ENCODE peak calls at places on chromosomes 4 and X, in ten cellular contexts. V, F, K, M, Y, N, L, G, W and T are unnamed samples.

GRCh38 chrX:112760697-112761096 is 79.9 kb downstream of the AMOT start:
- DNase-seq in W (no peak), Y (no peak), N (no peak), K (no peak), L (no peak), V (no peak), G (no peak), M (no peak), F (peak), T (no peak)

GRCh38 chr4:87353592-87353991 is 30.9 kb upstream of the HSD17B13 start:
- DNase-seq in M (peak), W (peak), G (no peak), N (peak), K (peak), L (peak), V (peak), F (peak), Y (no peak), T (no peak)

GRCh38 chr4:160127211-160127610 is 1024.3 kb downstream of the RAPGEF2 start:
- DNase-seq in F (no peak), V (no peak), Y (no peak), N (no peak), G (no peak), M (no peak), W (no peak), K (no peak), L (no peak), T (no peak)

GRCh38 chrX:154123241-154124219 is 20.5 kb upstream of the OPN1LW start:
- DNase-seq in W (no peak), N (no peak), G (no peak), Y (no peak), V (no peak), M (no peak), L (peak), F (no peak), K (no peak), T (no peak)

GRCh38 chr4:78776729-78777555 is 792 bp downstream of the BMP2K start:
- DNase-seq in M (peak), V (peak), Y (peak), F (peak), K (no peak), W (peak), N (peak), L (peak), G (peak), T (peak)

GRCh38 chr4:94714360-94714759 is 43.4 kb upstream of the BMPR1B start:
- DNase-seq in N (no peak), L (no peak), W (no peak), M (no peak), K (no peak), V (no peak), Y (no peak), G (no peak), F (peak), T (no peak)

GRCh38 chr4:170849969-170850368 is 760.2 kb upstream of the AADAT start:
- DNase-seq in Y (no peak), W (no peak), K (no peak), G (no peak), F (no peak), L (no peak), V (no peak), N (no peak), M (no peak), T (no peak)

GRCh38 chr4:105972946-105973621 is 77.8 kb downstream of the NPNT start:
- DNase-seq in W (no peak), M (no peak), K (no peak), N (no peak), G (no peak), V (no peak), Y (no peak), L (no peak), F (no peak), T (no peak)

GRCh38 chr4:123849495-123849894 is 452.9 kb downstream of the SPRY1 start:
- DNase-seq in V (no peak), M (no peak), F (no peak), Y (no peak), L (no peak), G (no peak), K (no peak), N (no peak), W (no peak), T (no peak)

GRCh38 chrX:13101439-13102139 is 57.2 kb upstream of the FAM9C start:
- DNase-seq in Y (no peak), W (peak), K (no peak), L (peak), M (peak), F (peak), V (peak), N (peak), G (no peak), T (no peak)

GRCh38 chr4:8907596-8908205 is 36.1 kb upstream of the HMX1 start:
- DNase-seq in L (no peak), G (no peak), V (no peak), W (peak), F (no peak), M (peak), Y (no peak), K (no peak), N (no peak), T (no peak)

GRCh38 chrX:115018040-115018647 is 728 bp upstream of the IL13RA2 start:
- DNase-seq in W (no peak), N (no peak), K (no peak), L (no peak), M (no peak), Y (no peak), V (no peak), F (peak), G (no peak), T (no peak)

GRCh38 chr4:119315036-119315435 is 6.9 kb downstream of the FABP2 start:
- DNase-seq in W (no peak), K (no peak), N (no peak), F (peak), G (no peak), M (no peak), V (no peak), Y (no peak), L (peak), T (no peak)

GRCh38 chr4:1245481-1246051 is 3.4 kb downstream of the CTBP1 start:
- DNase-seq in G (no peak), W (peak), L (no peak), N (no peak), M (peak), V (no peak), Y (no peak), F (no peak), K (no peak), T (no peak)

GRCh38 chrX:20947411-20947912 is 426.8 kb upstream of the CNKSR2 start:
- DNase-seq in Y (no peak), F (no peak), G (no peak), N (no peak), V (no peak), L (no peak), W (no peak), M (peak), K (no peak), T (no peak)

GRCh38 chrX:6313356-6313755 is 84.7 kb upstream of the NLGN4X start:
- DNase-seq in M (no peak), L (no peak), K (no peak), F (no peak), N (no peak), W (no peak), Y (no peak), G (no peak), V (no peak), T (no peak)

GRCh38 chr4:8353912-8354453 is 84.4 kb downstream of the HTRA3 start:
- DNase-seq in G (no peak), M (peak), V (no peak), W (peak), N (no peak), F (peak), L (peak), Y (no peak), K (no peak), T (no peak)

GRCh38 chr4:97081951-97082350 is 1061.3 kb downstream of the STPG2 start:
- DNase-seq in N (no peak), G (no peak), V (no peak), F (no peak), K (no peak), W (no peak), L (no peak), Y (no peak), M (no peak), T (no peak)

GRCh38 chr4:41400296-41400695 is 137.7 kb upstream of the LIMCH1 start:
- DNase-seq in W (no peak), L (no peak), K (no peak), M (no peak), N (no peak), G (no peak), Y (no peak), F (peak), V (no peak), T (no peak)

GRCh38 chrX:151970661-151971060 is 3.8 kb downstream of the GABRE start:
- DNase-seq in W (peak), K (no peak), L (peak), F (peak), N (no peak), V (no peak), M (peak), Y (no peak), G (no peak), T (no peak)

GRCh38 chr4:116132946-116133345 is 952.4 kb downstream of the TRAM1L1 start:
- DNase-seq in F (no peak), K (no peak), G (no peak), M (no peak), Y (no peak), V (no peak), W (no peak), N (no peak), L (no peak), T (no peak)

GRCh38 chrX:70422886-70423336 is at the start of gene GDPD2:
- DNase-seq in K (peak), V (no peak), Y (no peak), M (peak), W (no peak), L (peak), F (no peak), G (no peak), N (no peak), T (no peak)

GRCh38 chr4:145544998-145545397 is 63.3 kb downstream of the SMAD1 start:
- DNase-seq in F (peak), L (no peak), G (no peak), Y (no peak), N (no peak), W (no peak), K (no peak), V (no peak), M (no peak), T (no peak)

GRCh38 chr4:39469429-39470077 is 10.7 kb downstream of the LIAS start:
- DNase-seq in L (peak), M (peak), G (no peak), F (peak), K (peak), Y (no peak), N (no peak), V (no peak), W (peak), T (no peak)